ENCODE peak calls at places on chromosomes 13 and 19, in seven cellular contexts. One of them, this sample, is unnamed.

GRCh38 chr13:42893346-42893745 is 98.7 kb downstream of the EPSTI1 start:
- DNase-seq in Calu3: no peak
- DNase-seq in activated CD4-positive, alpha-beta T cell treated with anti-CD3 and anti-CD28 coated beads for 48 hours: no peak
- DNase-seq in NCI-H1092: no peak
- DNase-seq in NCI-H2171: no peak
- DNase-seq in brain microvascular endothelial cell: peak; percentile 53
- DNase-seq in neural crest cell: no peak
- DNase-seq in this sample: no peak

GRCh38 chr19:8261881-8262280 is 46.3 kb downstream of the CD320 start:
- DNase-seq in activated CD4-positive, alpha-beta T cell treated with anti-CD3 and anti-CD28 coated beads for 48 hours: no peak
- DNase-seq in NCI-H1092: no peak
- DNase-seq in brain microvascular endothelial cell: no peak
- DNase-seq in NCI-H2171: no peak
- DNase-seq in neural crest cell: no peak
- DNase-seq in Calu3: no peak
- DNase-seq in this sample: no peak

GRCh38 chr19:29576043-29576442 is 30.0 kb upstream of the POP4 start:
- DNase-seq in Calu3: no peak
- DNase-seq in brain microvascular endothelial cell: no peak
- DNase-seq in NCI-H2171: peak; percentile 37
- DNase-seq in neural crest cell: no peak
- DNase-seq in activated CD4-positive, alpha-beta T cell treated with anti-CD3 and anti-CD28 coated beads for 48 hours: peak; percentile 39
- DNase-seq in NCI-H1092: no peak
- DNase-seq in this sample: no peak

GRCh38 chr19:4369888-4370260 is 26.5 kb downstream of the MPND start:
- DNase-seq in activated CD4-positive, alpha-beta T cell treated with anti-CD3 and anti-CD28 coated beads for 48 hours: peak; percentile 86
- DNase-seq in brain microvascular endothelial cell: no peak
- DNase-seq in NCI-H1092: no peak
- DNase-seq in NCI-H2171: peak; percentile 70
- DNase-seq in Calu3: no peak
- DNase-seq in neural crest cell: peak; percentile 36
- DNase-seq in this sample: peak; percentile 91

GRCh38 chr13:90591927-90592268 is 755.6 kb upstream of the MIR17HG start:
- DNase-seq in activated CD4-positive, alpha-beta T cell treated with anti-CD3 and anti-CD28 coated beads for 48 hours: no peak
- DNase-seq in Calu3: no peak
- DNase-seq in brain microvascular endothelial cell: no peak
- DNase-seq in NCI-H1092: no peak
- DNase-seq in neural crest cell: no peak
- DNase-seq in NCI-H2171: no peak
- DNase-seq in this sample: no peak

GRCh38 chr19:6739884-6740588 is 556 bp downstream of the TRIP10 start:
- DNase-seq in Calu3: peak; percentile 44
- DNase-seq in NCI-H1092: no peak
- DNase-seq in NCI-H2171: no peak
- DNase-seq in neural crest cell: peak; percentile 27
- DNase-seq in brain microvascular endothelial cell: no peak
- DNase-seq in activated CD4-positive, alpha-beta T cell treated with anti-CD3 and anti-CD28 coated beads for 48 hours: peak; percentile 31
- DNase-seq in this sample: peak; percentile 84

GRCh38 chr13:108214511-108215383 is 589 bp downstream of the LIG4 start:
- DNase-seq in NCI-H2171: no peak
- DNase-seq in neural crest cell: no peak
- DNase-seq in activated CD4-positive, alpha-beta T cell treated with anti-CD3 and anti-CD28 coated beads for 48 hours: no peak
- DNase-seq in brain microvascular endothelial cell: no peak
- DNase-seq in Calu3: no peak
- DNase-seq in NCI-H1092: no peak
- DNase-seq in this sample: no peak

GRCh38 chr13:48319458-48320395 is 16.2 kb downstream of the RB1 start:
- DNase-seq in NCI-H1092: no peak
- DNase-seq in NCI-H2171: no peak
- DNase-seq in activated CD4-positive, alpha-beta T cell treated with anti-CD3 and anti-CD28 coated beads for 48 hours: peak; percentile 34
- DNase-seq in brain microvascular endothelial cell: no peak
- DNase-seq in neural crest cell: no peak
- DNase-seq in Calu3: no peak
- DNase-seq in this sample: no peak

GRCh38 chr19:16626796-16627193 is 1.2 kb downstream of the MED26 start:
- DNase-seq in activated CD4-positive, alpha-beta T cell treated with anti-CD3 and anti-CD28 coated beads for 48 hours: peak; percentile 32
- DNase-seq in neural crest cell: no peak
- DNase-seq in NCI-H2171: no peak
- DNase-seq in NCI-H1092: no peak
- DNase-seq in Calu3: no peak
- DNase-seq in brain microvascular endothelial cell: no peak
- DNase-seq in this sample: no peak

GRCh38 chr13:93098972-93099371 is 127.6 kb upstream of the GPC6 start:
- DNase-seq in activated CD4-positive, alpha-beta T cell treated with anti-CD3 and anti-CD28 coated beads for 48 hours: no peak
- DNase-seq in Calu3: no peak
- DNase-seq in brain microvascular endothelial cell: no peak
- DNase-seq in NCI-H1092: no peak
- DNase-seq in NCI-H2171: no peak
- DNase-seq in neural crest cell: no peak
- DNase-seq in this sample: no peak